ENCODE peak calls at places on chromosomes 1 and 21, in four cellular contexts. S, L, C and O are unnamed samples.

GRCh38 chr1:218967836-218968235 is 205.8 kb upstream of the LYPLAL1 start:
- DNase-seq in S (no peak), L (no peak), C (no peak), O (no peak)

GRCh38 chr1:89523597-89524368 is 846 bp upstream of the LRRC8B start:
- DNase-seq in S (peak; percentile 36), L (peak; percentile 45), C (no peak), O (no peak)

GRCh38 chr1:4549933-4550332 is 104.5 kb upstream of the AJAP1 start:
- DNase-seq in S (no peak), L (no peak), C (no peak), O (no peak)

GRCh38 chr1:67635055-67635809 is 49.8 kb upstream of the GADD45A start:
- DNase-seq in S (no peak), L (no peak), C (no peak), O (no peak)

GRCh38 chr1:179816196-179816960 is 61.2 kb downstream of the TOR1AIP2 start:
- DNase-seq in S (no peak), L (no peak), C (no peak), O (no peak)

GRCh38 chr1:156627313-156627880 is 8.2 kb downstream of the HAPLN2 start:
- DNase-seq in S (no peak), L (no peak), C (peak; percentile 59), O (peak; percentile 22)

GRCh38 chr1:43912607-43913006 is 21.0 kb upstream of the ARTN start:
- DNase-seq in S (peak; percentile 86), L (no peak), C (peak; percentile 57), O (no peak)

GRCh38 chr1:39132505-39133339 is 71.8 kb upstream of the MACF1 start:
- DNase-seq in S (peak; percentile 88), L (peak; percentile 59), C (no peak), O (no peak)

GRCh38 chr1:77688939-77689338 is 6.5 kb upstream of the ZZZ3 start:
- DNase-seq in S (no peak), L (no peak), C (no peak), O (no peak)

GRCh38 chr21:14734191-14734590 is 188.1 kb upstream of the SAMSN1 start:
- DNase-seq in S (no peak), L (no peak), C (no peak), O (no peak)

GRCh38 chr1:206581571-206581981 is 30.7 kb downstream of the EIF2D start:
- DNase-seq in S (no peak), L (no peak), C (no peak), O (no peak)

GRCh38 chr1:157994081-157994581 is 686 bp downstream of the KIRREL1 start:
- DNase-seq in S (no peak), L (no peak), C (peak; percentile 51), O (no peak)

GRCh38 chr1:67766117-67766978 is 66.9 kb downstream of the GNG12 start:
- DNase-seq in S (no peak), L (no peak), C (peak; percentile 98), O (no peak)

GRCh38 chr1:166925791-166926483 is 49.4 kb downstream of the ILDR2 start:
- DNase-seq in S (no peak), L (no peak), C (peak; percentile 26), O (no peak)

GRCh38 chr1:213284626-213285025 is 233.6 kb downstream of the RPS6KC1 start:
- DNase-seq in S (no peak), L (no peak), C (peak; percentile 55), O (no peak)

GRCh38 chr1:115052454-115053083 is 22.9 kb downstream of the TSHB start:
- DNase-seq in S (peak; percentile 42), L (no peak), C (peak; percentile 69), O (peak; percentile 8)

GRCh38 chr1:180854001-180854400 is 58.7 kb upstream of the KIAA1614 start:
- DNase-seq in S (no peak), L (no peak), C (no peak), O (no peak)

GRCh38 chr1:153030895-153031294 is at the start of gene SPRR1B:
- DNase-seq in S (no peak), L (no peak), C (no peak), O (no peak)

GRCh38 chr21:26297856-26298255 is 127.3 kb upstream of the APP start:
- DNase-seq in S (no peak), L (no peak), C (peak; percentile 41), O (no peak)

GRCh38 chr1:180228648-180229482 is 1.2 kb upstream of the LHX4 start:
- DNase-seq in S (no peak), L (peak; percentile 43), C (peak; percentile 40), O (no peak)

GRCh38 chr1:22563671-22564612 is 653 bp downstream of the EPHA8 start:
- DNase-seq in S (no peak), L (no peak), C (no peak), O (no peak)

GRCh38 chr1:29521846-29522580 is 285.7 kb downstream of the PTPRU start:
- DNase-seq in S (no peak), L (peak; percentile 24), C (no peak), O (no peak)

DNA sequence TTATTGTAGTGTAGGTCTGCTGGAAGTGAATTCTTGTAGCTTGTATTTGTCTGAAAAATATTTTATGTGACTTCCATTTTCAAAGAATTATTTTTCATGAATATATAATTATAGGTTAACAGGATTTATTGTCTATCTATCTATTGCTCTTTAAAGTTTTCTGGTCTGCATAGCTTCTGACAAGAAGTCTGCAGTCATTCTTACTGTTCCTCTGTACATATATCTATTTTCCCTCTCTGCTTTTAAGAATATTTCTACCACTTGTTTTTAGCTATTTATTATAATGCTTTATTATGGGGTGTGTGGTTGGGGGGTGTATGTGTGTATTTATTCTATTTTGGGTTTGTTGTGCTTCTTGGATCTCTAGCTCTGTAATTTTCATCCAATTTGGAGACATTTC is 77.4 kb downstream of the ETS2 start:
- DNase-seq in S (no peak), L (no peak), C (peak; percentile 10), O (no peak)
- H3K27ac ChIP-seq in S (no peak overlapping the region), L (no peak overlapping the region), C (no peak overlapping the region), O (no peak overlapping the region)

GRCh38 chr1:177802304-177802703 is 167.6 kb downstream of the SEC16B start:
- DNase-seq in S (no peak), L (no peak), C (no peak), O (no peak)
- H3K27ac ChIP-seq in S (no peak overlapping the region), L (no peak overlapping the region), C (no peak overlapping the region), O (no peak overlapping the region)

GRCh38 chr1:85019989-85020388 is 23.1 kb upstream of the MCOLN2 start:
- DNase-seq in S (no peak), L (no peak), C (peak; percentile 79), O (no peak)
- H3K27ac ChIP-seq in S (no peak overlapping the region), L (no peak overlapping the region), C (no peak overlapping the region), O (no peak overlapping the region)

GRCh38 chr1:242673652-242674051 is 149.2 kb upstream of the PLD5 start:
- DNase-seq in S (no peak), L (no peak), C (no peak), O (no peak)
- H3K27ac ChIP-seq in S (no peak overlapping the region), L (no peak overlapping the region), C (no peak overlapping the region), O (peak overlapping the region; percentile 56)

GRCh38 chr1:116834605-116835004 is 75.1 kb upstream of the PTGFRN start:
- DNase-seq in S (no peak), L (no peak), C (no peak), O (no peak)
- H3K27ac ChIP-seq in S (no peak overlapping the region), L (no peak overlapping the region), C (no peak overlapping the region), O (no peak overlapping the region)